ENCODE peak calls at places on chromosomes 6 and 20, in four cellular contexts. N is stimulated activated CD4-positive, alpha-beta T cell treated with anti-CD3 and anti-CD28 coated beads, Interleukin-15, amount 100 ng/mL, for 1 hour; I is naive thymus-derived CD4-positive, alpha-beta T cell; X is mesenteric fat pad. G is an unnamed sample.

GRCh38 chr6:132813173-132813856 is 1.1 kb upstream of the RPS12 start:
- DNase-seq in N (no peak), I (peak), X (no peak), G (peak)

GRCh38 chr6:52725530-52726192 is 37.6 kb downstream of the GSTA2 start:
- DNase-seq in N (no peak), I (no peak), X (no peak), G (no peak)

GRCh38 chr6:15444081-15444731 is 198.3 kb downstream of the JARID2 start:
- DNase-seq in I (no peak), N (no peak), X (no peak), G (no peak)

GRCh38 chr6:111982681-111983080 is 71.2 kb upstream of the CCN6 start:
- DNase-seq in N (no peak), X (no peak), I (no peak), G (no peak)

GRCh38 chr6:21992178-21992967 is 304.5 kb downstream of the PRL start:
- DNase-seq in X (no peak), N (no peak), I (no peak), G (no peak)

GRCh38 chr6:7805828-7806227 is 79.9 kb downstream of the BMP6 start:
- DNase-seq in N (no peak), X (no peak), I (no peak), G (no peak)

GRCh38 chr6:125003070-125003469 is 40.8 kb downstream of the RNF217 start:
- DNase-seq in I (no peak), N (no peak), X (no peak), G (no peak)

GRCh38 chr6:30149234-30149633 is 11.8 kb downstream of the TRIM10 start:
- DNase-seq in I (no peak), N (no peak), X (no peak), G (no peak)

GRCh38 chr6:145744619-145745018 is 9.3 kb upstream of the EPM2A start:
- DNase-seq in I (no peak), N (no peak), X (no peak), G (no peak)

GRCh38 chr6:17700421-17701416 is 6.0 kb downstream of the NUP153 start:
- DNase-seq in N (no peak), I (no peak), X (no peak), G (no peak)

GRCh38 chr6:20802596-20802995 is 268.3 kb downstream of the CDKAL1 start:
- DNase-seq in N (no peak), I (no peak), X (no peak), G (no peak)

GRCh38 chr20:35318502-35319157 is 26.4 kb upstream of the FAM83C start:
- DNase-seq in X (no peak), N (no peak), I (no peak), G (no peak)